ENCODE peak calls at places on chromosomes 16 and 17, in four cellular contexts. I is neuronal stem cell, S is IMR-90, O is mesenchymal stem cell. A is an unnamed sample.

GRCh38 chr17:59754547-59754946 is 47.1 kb downstream of the VMP1 start:
- DNase-seq in I (no peak), S (peak; percentile 98), O (peak; percentile 96), A (no peak)

GRCh38 chr16:86051376-86052114 is 152.6 kb downstream of the IRF8 start:
- DNase-seq in I (no peak), S (no peak), O (peak; percentile 63), A (no peak)

GRCh38 chr16:57507414-57508083 is 21.3 kb upstream of the DOK4 start:
- DNase-seq in I (no peak), S (no peak), O (no peak), A (no peak)

GRCh38 chr16:7304257-7304656 is 28.4 kb upstream of the RBFOX1 start:
- DNase-seq in I (no peak), S (no peak), O (no peak), A (no peak)

GRCh38 chr17:31494259-31495048 is 103.0 kb downstream of the RAB11FIP4 start:
- DNase-seq in I (no peak), S (no peak), O (no peak), A (peak; percentile 66)

GRCh38 chr16:58212824-58213655 is 15.1 kb upstream of the CSNK2A2 start:
- DNase-seq in I (no peak), S (no peak), O (no peak), A (peak; percentile 66)

GRCh38 chr17:8479431-8479947 is 43.8 kb downstream of the NDEL1 start:
- DNase-seq in I (no peak), S (peak; percentile 71), O (no peak), A (no peak)

GRCh38 chr17:22310717-22311686 is 618.7 kb downstream of the KCNJ18 start:
- DNase-seq in I (no peak), S (no peak), O (no peak), A (no peak)

GRCh38 chr17:19248149-19248922 is 11.2 kb downstream of the EPN2 start:
- DNase-seq in I (no peak), S (no peak), O (no peak), A (peak; percentile 43)

GRCh38 chr17:67881083-67881482 is 55.8 kb downstream of the BPTF start:
- DNase-seq in I (no peak), S (no peak), O (no peak), A (no peak)

GRCh38 chr17:76577876-76578275 is 7.8 kb downstream of the ST6GALNAC2 start:
- DNase-seq in I (no peak), S (no peak), O (no peak), A (no peak)
- H3K4me2 ChIP-seq in I (no peak overlapping the region), S (no peak overlapping the region), O (no peak overlapping the region), A (no peak overlapping the region)

DNA sequence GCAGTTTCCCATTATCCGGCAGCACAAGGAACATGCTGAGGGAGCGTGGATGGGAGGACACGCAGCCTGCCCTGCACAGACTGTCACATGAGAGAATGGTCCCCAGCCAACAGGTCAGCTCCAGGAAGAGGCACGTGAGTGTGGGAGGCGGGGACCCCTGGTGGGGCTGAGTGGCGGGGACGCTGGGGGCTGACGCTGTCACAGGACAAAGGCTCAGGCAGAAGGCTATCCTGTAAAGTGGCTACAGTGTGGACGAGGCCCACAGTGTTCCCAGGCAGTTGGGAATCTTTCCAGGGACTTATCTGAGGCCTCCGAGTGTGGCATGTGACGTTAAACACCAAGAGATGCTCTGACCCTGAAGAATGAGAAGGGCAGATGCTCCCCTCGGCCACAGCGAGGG is 30.4 kb downstream of the MBTPS1 start:
- DNase-seq in I (no peak), S (no peak), O (no peak), A (no peak)
- H3K4me1 ChIP-seq in I (no peaks in the 10 kb centered on the region), S (no peaks in the 10 kb centered on the region), O (no peaks in the 10 kb centered on the region), A (no peaks in the 10 kb centered on the region)

GRCh38 chr16:11198817-11199216 is 57.2 kb downstream of the SOCS1 start:
- DNase-seq in I (no peak), S (no peak), O (no peak), A (no peak)

GRCh38 chr16:11201498-11202259 is 54.3 kb downstream of the SOCS1 start:
- DNase-seq in I (no peak), S (peak; percentile 93), O (peak; percentile 94), A (peak; percentile 72)

GRCh38 chr16:11198375-11198774 is 57.6 kb downstream of the SOCS1 start:
- DNase-seq in I (no peak), S (no peak), O (no peak), A (no peak)

GRCh38 chr16:11202260-11203091 is 53.5 kb downstream of the SOCS1 start:
- DNase-seq in I (no peak), S (peak; percentile 65), O (peak; percentile 60), A (no peak)

DNA sequence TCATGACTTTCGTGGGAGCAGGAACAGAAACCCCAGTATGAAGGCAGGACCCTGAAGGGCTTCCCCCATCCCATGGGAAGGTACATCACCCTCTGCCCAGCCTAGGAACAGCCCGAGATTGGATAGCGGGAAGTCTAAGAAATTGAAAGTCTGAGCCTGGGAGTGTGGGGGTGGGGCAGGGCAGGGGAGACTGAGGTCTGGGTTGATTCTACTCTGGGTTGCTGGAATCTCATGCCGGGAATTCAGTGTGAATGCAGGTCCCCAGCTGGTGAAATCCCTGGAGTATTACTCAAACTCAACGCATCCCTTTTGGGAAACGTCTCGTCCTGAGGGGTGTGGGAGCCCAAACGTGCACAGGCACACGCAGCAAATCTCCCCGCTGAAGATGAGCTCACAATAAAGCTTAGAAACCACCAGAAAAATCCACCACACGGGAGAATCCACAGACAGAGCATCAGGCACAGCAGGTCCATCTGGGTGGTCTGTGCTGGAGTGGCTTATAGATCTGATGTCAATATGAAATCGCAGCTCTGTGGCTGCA is 55.4 kb downstream of the SOCS1 start:
- DNase-seq in I (no peak), S (no peak), O (no peak), A (no peak)
- H4K91ac ChIP-seq in I (no peak overlapping the region), S (no peak overlapping the region), O (peak overlapping the region; percentile 40), A (no peak overlapping the region)

GRCh38 chr17:64103751-64104364 is 26.1 kb downstream of the ERN1 start:
- DNase-seq in I (no peak), S (peak; percentile 61), O (peak; percentile 71), A (peak; percentile 28)
- H3K4me2 ChIP-seq in I (no peak overlapping the region), S (no peak overlapping the region), O (no peak overlapping the region), A (no peak overlapping the region)

DNA sequence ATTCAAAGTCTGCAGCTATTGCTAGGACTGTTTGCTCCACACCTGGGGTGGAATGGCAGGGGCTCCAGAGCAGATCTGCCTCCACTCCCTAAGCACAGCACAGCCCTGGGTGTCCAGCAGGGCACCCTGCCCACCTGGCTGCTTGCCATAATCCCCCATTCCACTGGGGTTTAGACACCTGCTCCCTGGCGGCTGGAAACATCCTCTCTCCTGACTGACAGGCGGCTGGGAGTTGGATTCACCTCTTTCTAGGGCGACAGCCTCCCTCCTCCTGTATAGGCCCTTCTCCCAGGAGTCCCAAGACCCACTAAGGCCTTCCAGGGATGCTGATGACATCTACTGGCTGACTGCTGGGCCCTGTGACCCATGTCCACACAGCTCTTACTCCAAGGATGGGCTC is 18.0 kb downstream of the HDAC5 start:
- DNase-seq in I (no peak), S (no peak), O (no peak), A (no peak)
- H3K4me1 ChIP-seq in I (peaks cover 8% of the 10 kb centered on the region), S (peaks cover 40% of the 10 kb centered on the region), O (peaks cover 38% of the 10 kb centered on the region), A (peaks cover 22% of the 10 kb centered on the region)

DNA sequence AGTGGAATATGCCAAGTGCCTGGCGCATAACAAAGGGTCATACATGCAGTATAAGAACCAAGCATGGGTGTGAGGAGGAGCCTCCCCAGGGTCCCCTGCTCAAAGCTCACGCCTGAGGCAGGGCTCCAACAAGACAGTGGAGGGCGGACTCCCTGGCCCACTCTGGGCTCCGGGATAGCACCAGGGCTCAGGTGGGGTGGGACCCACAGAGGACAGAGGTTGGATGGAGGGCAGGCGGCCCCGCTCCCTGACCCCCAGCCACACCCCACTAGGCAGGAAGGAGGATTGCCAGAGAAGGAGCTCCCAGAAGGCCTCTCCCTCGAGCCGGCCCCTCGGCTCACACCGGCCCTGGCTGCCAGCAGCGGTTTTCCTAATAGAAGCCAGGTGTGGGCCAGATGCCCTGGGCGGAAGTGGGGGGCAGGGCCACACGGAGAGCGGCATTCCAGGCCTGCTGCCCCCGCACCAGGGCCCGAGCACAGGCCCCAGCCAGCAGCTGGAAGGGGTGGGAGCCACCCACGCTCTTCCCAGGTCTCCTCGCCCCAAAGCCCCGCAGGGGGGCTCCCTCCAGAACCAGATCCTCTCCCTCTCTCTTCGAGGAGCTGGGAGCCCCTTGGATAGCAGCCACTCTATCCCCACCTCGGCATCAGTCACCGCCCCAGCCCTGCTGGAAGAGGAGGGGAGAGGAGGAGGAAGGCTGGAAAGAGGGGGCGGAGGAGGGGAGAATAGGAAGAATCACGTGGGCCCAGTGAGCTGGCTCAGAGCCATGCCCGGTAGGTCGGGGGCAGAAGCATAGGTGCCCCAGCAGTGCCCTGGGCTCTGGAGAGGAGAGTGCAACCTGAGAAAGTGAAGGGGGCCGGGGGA is 21.0 kb downstream of the VASN start:
- DNase-seq in I (no peak), S (peak; percentile 86), O (no peak), A (peak; percentile 67)
- H4K91ac ChIP-seq in I (peak overlapping the region; percentile 85), S (peak overlapping the region; percentile 88), O (peak overlapping the region; percentile 53), A (peak overlapping the region; percentile 94)

GRCh38 chr17:7260601-7261376 is 1.5 kb downstream of the CLDN7 start:
- DNase-seq in I (no peak), S (no peak), O (no peak), A (peak; percentile 86)

GRCh38 chr17:7263071-7263800 is 958 bp upstream of the CLDN7 start:
- DNase-seq in I (no peak), S (no peak), O (no peak), A (peak; percentile 68)

GRCh38 chr17:7261377-7262191 is 694 bp downstream of the CLDN7 start:
- DNase-seq in I (no peak), S (no peak), O (no peak), A (peak; percentile 65)

GRCh38 chr17:7262192-7263070 is at the start of gene CLDN7:
- DNase-seq in I (no peak), S (no peak), O (no peak), A (peak; percentile 85)

DNA sequence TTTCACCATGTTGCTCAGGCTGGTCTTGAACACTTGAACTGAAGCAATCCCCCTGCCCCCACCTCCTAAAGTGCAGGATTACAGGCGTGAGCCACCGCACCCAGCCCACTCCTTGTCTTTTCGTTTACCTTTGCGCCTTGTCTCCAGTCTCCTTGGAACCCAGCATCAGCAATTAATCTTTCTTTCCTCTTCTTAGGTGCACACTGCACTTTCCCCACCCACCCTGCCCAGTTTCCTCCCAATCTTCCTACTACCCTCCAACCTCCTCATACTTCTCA is 1.5 kb upstream of the CLDN7 start:
- DNase-seq in I (no peak), S (no peak), O (no peak), A (no peak)
- H3K4me2 ChIP-seq in I (no peak overlapping the region), S (no peak overlapping the region), O (no peak overlapping the region), A (peak overlapping the region; percentile 68)

GRCh38 chr16:73027655-73028220 is 20.2 kb downstream of the ZFHX3 start:
- DNase-seq in I (no peak), S (no peak), O (no peak), A (no peak)

GRCh38 chr16:73028721-73029361 is 19.1 kb downstream of the ZFHX3 start:
- DNase-seq in I (no peak), S (no peak), O (no peak), A (no peak)

GRCh38 chr16:73025506-73026131 is 22.3 kb downstream of the ZFHX3 start:
- DNase-seq in I (no peak), S (no peak), O (peak; percentile 75), A (no peak)

GRCh38 chr16:73026754-73027654 is 20.9 kb downstream of the ZFHX3 start:
- DNase-seq in I (no peak), S (no peak), O (no peak), A (no peak)

GRCh38 chr16:73028263-73028662 is 19.7 kb downstream of the ZFHX3 start:
- DNase-seq in I (no peak), S (no peak), O (no peak), A (no peak)
- H3K4me1 ChIP-seq in I (peaks cover 27% of the 10 kb centered on the region), S (peaks cover 15% of the 10 kb centered on the region), O (peaks cover 11% of the 10 kb centered on the region), A (peaks cover 51% of the 10 kb centered on the region)

GRCh38 chr17:41864837-41865595 is at the start of gene KLHL11:
- DNase-seq in I (peak; percentile 87), S (peak; percentile 85), O (peak; percentile 92), A (peak; percentile 47)
- H4K91ac ChIP-seq in I (peak within 1 kb of the TSS; percentile 93), S (peak within 1 kb of the TSS; percentile 55), O (peak within 1 kb of the TSS; percentile 4), A (peak within 1 kb of the TSS; percentile 84)

GRCh38 chr16:82990155-82990554 is 363.4 kb downstream of the CDH13 start:
- DNase-seq in I (no peak), S (peak; percentile 83), O (peak; percentile 52), A (no peak)
- H3K4me2 ChIP-seq in I (no peak overlapping the region), S (no peak overlapping the region), O (no peak overlapping the region), A (no peak overlapping the region)

A was measured in trophoblast cell.